ENCODE peak calls at places on chromosome 5, in seven cellular contexts. X is CD4-positive, CD25-positive, alpha-beta regulatory T cell; Q is midbrain; S is activated CD8-positive, alpha-beta T cell treated with anti-CD3 and anti-CD28 coated beads, Interleukin-2, amount 10 ng/mL, durations not matched to agents 7 days and 5 days; D is NCI-H460; G is keratinocyte; I is NCI-H1694 treated with DMSO at 0.1 percent for 48 hours. M is an unnamed sample.

GRCh38 chr5:520196-520849 is 3.9 kb downstream of the SLC9A3 start:
- DNase-seq in D (no peak), I (no peak), Q (no peak), X (no peak), S (no peak), G (no peak), M (no peak)

GRCh38 chr5:32522429-32523143 is 62.8 kb upstream of the SUB1 start:
- DNase-seq in D (no peak), Q (no peak), G (no peak), X (no peak), S (peak; percentile 41), I (no peak), M (no peak)

GRCh38 chr5:51810592-51810991 is 427.3 kb downstream of the ISL1 start:
- DNase-seq in Q (no peak), G (peak; percentile 48), X (no peak), D (peak; percentile 26), S (no peak), I (no peak), M (no peak)

GRCh38 chr5:124544366-124545055 is 201.9 kb downstream of the ZNF608 start:
- DNase-seq in S (no peak), I (no peak), G (no peak), X (no peak), D (no peak), Q (no peak), M (no peak)

GRCh38 chr5:180104131-180104530 is 32.6 kb upstream of the RNF130 start:
- DNase-seq in X (no peak), D (no peak), I (no peak), S (no peak), G (no peak), Q (no peak), M (no peak)

GRCh38 chr5:100898504-100899346 is 4.4 kb downstream of the ST8SIA4 start:
- DNase-seq in G (no peak), X (no peak), Q (no peak), I (no peak), S (no peak), D (no peak), M (no peak)

GRCh38 chr5:141815051-141815795 is 63.0 kb downstream of the PCDH1 start:
- DNase-seq in S (no peak), X (no peak), I (no peak), G (no peak), D (no peak), Q (no peak), M (no peak)

GRCh38 chr5:84032404-84032803 is 311.7 kb upstream of the HAPLN1 start:
- DNase-seq in Q (no peak), D (no peak), X (no peak), I (no peak), S (no peak), G (no peak), M (no peak)

GRCh38 chr5:2038337-2039179 is 155.8 kb upstream of the IRX4 start:
- DNase-seq in Q (peak; percentile 52), G (no peak), S (peak; percentile 63), X (peak; percentile 58), I (no peak), D (peak; percentile 49), M (peak; percentile 43)

GRCh38 chr5:11046160-11046559 is 285.1 kb upstream of the DAP start:
- DNase-seq in X (no peak), G (no peak), Q (peak; percentile 64), D (no peak), S (no peak), I (no peak), M (peak; percentile 43)

GRCh38 chr5:2403296-2403695 is 348.2 kb downstream of the IRX2 start:
- DNase-seq in S (no peak), G (no peak), Q (no peak), D (no peak), I (no peak), X (no peak), M (no peak)

GRCh38 chr5:25568989-25569625 is 924.3 kb upstream of the CDH10 start:
- DNase-seq in Q (no peak), S (peak; percentile 20), D (no peak), I (no peak), X (no peak), G (no peak), M (no peak)

GRCh38 chr5:40481226-40481625 is 198.5 kb upstream of the PTGER4 start:
- DNase-seq in Q (no peak), I (no peak), X (no peak), S (no peak), G (peak; percentile 33), D (no peak), M (no peak)

GRCh38 chr5:98064118-98064517 is 709.3 kb upstream of the RGMB start:
- DNase-seq in Q (peak; percentile 51), I (no peak), G (no peak), S (no peak), X (no peak), D (no peak), M (no peak)

GRCh38 chr5:75526065-75526464 is 14.4 kb downstream of the POLK start:
- DNase-seq in S (no peak), G (no peak), X (no peak), D (no peak), Q (no peak), I (no peak), M (no peak)

GRCh38 chr5:159743234-159743633 is 173.0 kb upstream of the ADRA1B start:
- DNase-seq in X (no peak), G (no peak), I (no peak), D (no peak), S (no peak), Q (no peak), M (no peak)

GRCh38 chr5:142982821-142983200 is 212.6 kb downstream of the ARHGAP26 start:
- DNase-seq in Q (no peak), S (no peak), D (no peak), G (no peak), X (no peak), I (no peak), M (no peak)

GRCh38 chr5:35046754-35047153 is 995 bp downstream of the AGXT2 start:
- DNase-seq in G (no peak), D (no peak), I (no peak), Q (no peak), S (no peak), X (no peak), M (no peak)

GRCh38 chr5:16617272-16617973 is 626 bp upstream of the RETREG1 start:
- DNase-seq in G (no peak), D (no peak), Q (no peak), S (peak; percentile 75), X (peak; percentile 61), I (no peak), M (peak; percentile 53)

GRCh38 chr5:147359551-147359950 is 124.7 kb downstream of the STK32A start:
- DNase-seq in Q (no peak), S (no peak), X (no peak), G (no peak), I (no peak), D (no peak), M (no peak)

GRCh38 chr5:172455511-172456061 is 1.3 kb upstream of the SH3PXD2B start:
- DNase-seq in D (no peak), Q (no peak), X (no peak), S (no peak), I (peak; percentile 63), G (no peak), M (no peak)

GRCh38 chr5:79193643-79194042 is 42.3 kb upstream of the JMY start:
- DNase-seq in D (no peak), G (no peak), S (no peak), I (no peak), X (peak; percentile 37), Q (no peak), M (no peak)

GRCh38 chr5:98179791-98180755 is 593.4 kb upstream of the RGMB start:
- DNase-seq in S (no peak), G (peak; percentile 41), I (no peak), X (no peak), Q (no peak), D (no peak), M (no peak)

GRCh38 chr5:3827624-3828023 is 232.0 kb downstream of the IRX1 start:
- DNase-seq in G (no peak), I (no peak), S (no peak), Q (no peak), D (no peak), X (no peak), M (peak; percentile 6)

GRCh38 chr5:7396169-7397004 is 449 bp downstream of the ADCY2 start:
- DNase-seq in I (no peak), D (no peak), G (no peak), X (no peak), Q (no peak), S (no peak), M (peak; percentile 21)

GRCh38 chr5:124235576-124235975 is 510.9 kb downstream of the ZNF608 start:
- DNase-seq in I (no peak), Q (peak; percentile 55), D (no peak), S (no peak), X (no peak), G (no peak), M (no peak)

GRCh38 chr5:1464511-1464910 is 19.3 kb upstream of the SLC6A3 start:
- DNase-seq in G (no peak), Q (no peak), S (no peak), I (no peak), D (no peak), X (no peak), M (no peak)

GRCh38 chr5:163712011-163712410 is 206.6 kb downstream of the MAT2B start:
- DNase-seq in X (no peak), D (no peak), S (no peak), I (no peak), Q (no peak), G (no peak), M (no peak)

M was measured in SHP77.